ENCODE peak calls at places on chromosome 18, in ten cellular contexts. O is A549, A is HCT116, W is sigmoid colon, R is body of pancreas, S is ovary, M is spleen, Q is heart left ventricle, T is stomach, B is transverse colon. H is an unnamed sample.

GRCh38 chr18:3211236-3211992 is 8.4 kb downstream of the MYOM1 start:
- DNase-seq in O (no peak), A (no peak), W (no peak), R (no peak), S (no peak), M (no peak), Q (no peak), T (no peak), B (no peak), H (no peak)

GRCh38 chr18:42053188-42053781 is 98.3 kb downstream of the PIK3C3 start:
- DNase-seq in O (no peak), A (peak), W (no peak), R (peak), S (peak), M (no peak), Q (peak), T (peak), B (peak), H (peak)

GRCh38 chr18:32542221-32542798 is 71.6 kb upstream of the GAREM1 start:
- DNase-seq in O (no peak), A (no peak), W (no peak), R (no peak), S (no peak), M (no peak), Q (no peak), T (no peak), B (no peak), H (no peak)

GRCh38 chr18:62715439-62715792 is at the start of gene PHLPP1:
- DNase-seq in O (no peak), A (no peak), W (no peak), R (no peak), S (no peak), M (no peak), Q (no peak), T (no peak), B (no peak), H (no peak)

GRCh38 chr18:25737710-25738251 is 352.6 kb downstream of the SS18 start:
- DNase-seq in O (no peak), A (peak), W (no peak), R (no peak), S (no peak), M (no peak), Q (no peak), T (no peak), B (no peak), H (peak)

GRCh38 chr18:68564961-68565360 is 149.9 kb downstream of the TMX3 start:
- DNase-seq in O (no peak), A (no peak), W (no peak), R (no peak), S (no peak), M (no peak), Q (no peak), T (no peak), B (no peak), H (no peak)

GRCh38 chr18:3360211-3360610 is 89.8 kb upstream of the TGIF1 start:
- DNase-seq in O (no peak), A (no peak), W (no peak), R (no peak), S (no peak), M (no peak), Q (no peak), T (no peak), B (no peak), H (no peak)

GRCh38 chr18:53745228-53745967 is 479.1 kb downstream of the MBD2 start:
- DNase-seq in O (no peak), A (no peak), W (no peak), R (no peak), S (no peak), M (no peak), Q (no peak), T (no peak), B (no peak), H (no peak)

GRCh38 chr18:6022840-6023239 is 127.5 kb upstream of the TMEM200C start:
- DNase-seq in O (no peak), A (no peak), W (no peak), R (no peak), S (no peak), M (no peak), Q (no peak), T (no peak), B (no peak), H (no peak)

GRCh38 chr18:65146615-65147014 is 604.2 kb upstream of the CDH7 start:
- DNase-seq in O (no peak), A (no peak), W (no peak), R (no peak), S (no peak), M (no peak), Q (no peak), T (no peak), B (no peak), H (no peak)

GRCh38 chr18:23330423-23330822 is 122.7 kb upstream of the RIOK3 start:
- DNase-seq in O (no peak), A (no peak), W (no peak), R (no peak), S (no peak), M (no peak), Q (no peak), T (no peak), B (peak), H (no peak)

GRCh38 chr18:39453882-39454281 is 1888.3 kb upstream of the CELF4 start:
- DNase-seq in O (no peak), A (no peak), W (no peak), R (no peak), S (no peak), M (no peak), Q (peak), T (no peak), B (no peak), H (peak)

GRCh38 chr18:5464241-5464640 is 79.6 kb downstream of the EPB41L3 start:
- DNase-seq in O (no peak), A (no peak), W (no peak), R (no peak), S (no peak), M (no peak), Q (no peak), T (no peak), B (no peak), H (no peak)

GRCh38 chr18:68660355-68661183 is 54.3 kb downstream of the TMX3 start:
- DNase-seq in O (peak), A (peak), W (no peak), R (no peak), S (no peak), M (no peak), Q (no peak), T (no peak), B (no peak), H (peak)

GRCh38 chr18:22106536-22107292 is 62.7 kb upstream of the GATA6 start:
- DNase-seq in O (no peak), A (no peak), W (no peak), R (peak), S (no peak), M (no peak), Q (no peak), T (peak), B (no peak), H (no peak)

GRCh38 chr18:8847066-8847755 is 141.9 kb downstream of the MTCL1 start:
- DNase-seq in O (no peak), A (no peak), W (no peak), R (no peak), S (no peak), M (no peak), Q (no peak), T (no peak), B (no peak), H (no peak)

GRCh38 chr18:73235491-73235890 is 367.7 kb upstream of the NETO1 start:
- DNase-seq in O (peak), A (no peak), W (no peak), R (no peak), S (no peak), M (no peak), Q (no peak), T (no peak), B (no peak), H (no peak)

GRCh38 chr18:57915848-57916596 is 112.9 kb upstream of the ATP8B1 start:
- DNase-seq in O (no peak), A (no peak), W (no peak), R (peak), S (no peak), M (no peak), Q (no peak), T (no peak), B (peak), H (no peak)

GRCh38 chr18:12990977-12991838 is at the start of gene CEP192:
- DNase-seq in O (peak), A (peak), W (peak), R (peak), S (peak), M (peak), Q (peak), T (peak), B (peak), H (peak)

GRCh38 chr18:60549338-60549960 is 176.9 kb upstream of the MC4R start:
- DNase-seq in O (peak), A (peak), W (no peak), R (peak), S (no peak), M (no peak), Q (no peak), T (no peak), B (no peak), H (peak)

GRCh38 chr18:6546229-6546628 is 131.5 kb upstream of the L3MBTL4 start:
- DNase-seq in O (no peak), A (no peak), W (no peak), R (peak), S (no peak), M (no peak), Q (no peak), T (no peak), B (no peak), H (no peak)

GRCh38 chr18:55262021-55262560 is 302.8 kb upstream of the CCDC68 start:
- DNase-seq in O (no peak), A (no peak), W (no peak), R (no peak), S (no peak), M (no peak), Q (no peak), T (no peak), B (no peak), H (no peak)

GRCh38 chr18:25253136-25253535 is 98.8 kb downstream of the ZNF521 start:
- DNase-seq in O (no peak), A (no peak), W (no peak), R (no peak), S (no peak), M (no peak), Q (no peak), T (no peak), B (no peak), H (peak)

GRCh38 chr18:59639136-59639535 is 58.1 kb downstream of the CCBE1 start:
- DNase-seq in O (no peak), A (no peak), W (no peak), R (no peak), S (no peak), M (no peak), Q (no peak), T (no peak), B (no peak), H (no peak)

GRCh38 chr18:49913221-49913620 is 99.9 kb upstream of the ACAA2 start:
- DNase-seq in O (no peak), A (no peak), W (no peak), R (no peak), S (no peak), M (no peak), Q (no peak), T (no peak), B (no peak), H (no peak)

GRCh38 chr18:61546598-61546997 is 213.4 kb downstream of the CDH20 start:
- DNase-seq in O (no peak), A (peak), W (no peak), R (no peak), S (no peak), M (no peak), Q (no peak), T (no peak), B (no peak), H (peak)

GRCh38 chr18:3885209-3885792 is 435.3 kb downstream of the TGIF1 start:
- DNase-seq in O (peak), A (peak), W (no peak), R (no peak), S (no peak), M (no peak), Q (no peak), T (no peak), B (no peak), H (no peak)

GRCh38 chr18:44602845-44603244 is 77.8 kb upstream of the SETBP1 start:
- DNase-seq in O (no peak), A (no peak), W (no peak), R (no peak), S (no peak), M (no peak), Q (no peak), T (no peak), B (no peak), H (no peak)

GRCh38 chr18:63677490-63678225 is 16.0 kb upstream of the SERPINB3 start:
- DNase-seq in O (no peak), A (no peak), W (no peak), R (no peak), S (no peak), M (no peak), Q (no peak), T (no peak), B (no peak), H (no peak)

GRCh38 chr18:39564716-39565115 is 1999.1 kb upstream of the CELF4 start:
- DNase-seq in O (no peak), A (no peak), W (no peak), R (no peak), S (no peak), M (no peak), Q (no peak), T (no peak), B (no peak), H (no peak)

GRCh38 chr18:7158201-7158600 is 40.6 kb upstream of the LAMA1 start:
- DNase-seq in O (no peak), A (no peak), W (peak), R (no peak), S (no peak), M (no peak), Q (no peak), T (no peak), B (no peak), H (no peak)

GRCh38 chr18:69897397-69898108 is 50.1 kb downstream of the CD226 start:
- DNase-seq in O (no peak), A (no peak), W (no peak), R (no peak), S (no peak), M (no peak), Q (no peak), T (no peak), B (no peak), H (no peak)

DNA sequence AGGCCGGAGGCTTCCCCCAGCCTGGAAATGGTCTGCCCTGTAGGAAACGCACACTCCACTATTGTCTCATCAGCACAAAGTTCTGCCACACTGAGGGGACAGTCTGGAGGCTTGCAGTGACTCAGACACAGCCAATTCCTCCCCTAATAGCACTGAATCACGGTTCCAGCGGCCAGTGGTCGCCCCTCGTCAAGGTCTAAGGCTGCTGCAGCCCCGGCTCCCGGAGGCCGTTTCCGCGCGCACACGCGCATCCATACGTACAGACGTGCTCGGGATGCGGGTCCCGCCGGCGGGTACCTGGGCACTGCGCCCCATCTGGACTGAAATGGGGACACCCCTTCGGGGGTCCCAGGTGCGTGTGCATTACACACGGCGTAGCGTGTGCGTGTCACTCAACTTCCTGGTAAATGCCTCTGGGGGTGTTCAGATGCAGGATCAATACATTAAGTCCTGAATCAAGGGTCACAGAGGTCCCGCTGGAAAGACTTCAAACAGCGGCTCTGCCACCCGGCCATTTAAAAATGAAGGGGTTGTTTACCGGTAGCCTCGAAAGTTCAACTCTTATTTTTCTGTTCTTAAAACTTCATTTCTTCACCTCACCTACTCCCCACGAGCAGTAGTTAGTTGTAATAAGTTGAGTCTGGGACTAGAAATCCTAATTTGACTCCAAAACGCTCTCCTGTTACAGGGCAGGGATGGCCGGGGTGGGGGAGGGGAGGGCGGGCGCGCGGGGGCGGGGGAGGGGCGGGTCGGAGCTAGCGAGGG is 575 bp upstream of the ZNF516 start:
- DNase-seq in O (peak), A (no peak), W (peak), R (peak), S (peak), M (peak), Q (no peak), T (no peak), B (peak), H (no peak)
- H3K27ac ChIP-seq in O (peak), A (peak), W (peak), R (peak), S (peak), M (peak), Q (peak), T (peak), B (peak), H (no peak)

DNA sequence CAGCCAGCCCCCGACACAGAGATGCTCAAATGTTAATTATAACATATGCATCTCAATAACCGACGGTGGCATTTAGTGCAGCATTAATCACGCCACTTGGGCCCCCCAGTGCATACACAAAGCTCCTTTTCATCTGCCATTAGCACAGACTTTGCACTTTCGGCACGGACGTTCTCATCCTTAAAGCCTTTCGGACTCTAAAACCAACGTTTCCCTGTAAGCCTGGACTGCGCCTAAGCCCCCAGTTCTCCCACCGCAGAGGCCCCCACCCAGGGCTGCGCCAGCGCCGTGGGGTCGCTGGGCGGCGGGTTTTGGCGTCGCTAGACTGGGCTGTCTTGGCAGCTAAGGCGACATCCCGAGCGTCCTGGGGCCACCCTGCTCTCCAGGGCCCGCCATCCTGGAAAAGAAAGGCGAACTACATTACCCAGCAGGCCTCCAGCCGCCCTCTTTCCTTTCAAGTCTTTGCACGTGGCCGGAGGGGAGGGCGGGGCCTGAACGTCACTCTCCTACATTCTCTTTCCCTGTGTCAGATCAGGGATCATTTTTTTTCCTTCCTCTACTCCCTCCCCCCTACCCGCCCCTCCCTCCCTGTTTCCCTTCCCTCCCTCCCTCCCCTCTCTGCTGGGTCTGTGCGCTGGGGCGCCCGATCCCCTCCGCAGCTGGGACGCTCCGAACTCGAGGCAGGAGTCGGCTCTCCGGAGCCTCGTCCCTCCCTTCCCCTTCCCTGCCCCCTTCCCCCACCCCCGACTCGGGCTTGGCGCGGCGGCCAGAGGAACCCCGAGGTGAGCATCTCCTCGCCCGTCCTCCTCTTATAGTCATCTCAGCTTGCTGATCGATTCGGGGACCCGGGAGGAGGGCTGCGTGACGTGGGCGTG is at the start of gene CTIF:
- DNase-seq in O (peak), A (peak), W (peak), R (peak), S (peak), M (peak), Q (peak), T (peak), B (peak), H (peak)
- TF ChIP-seq POLR2A in O (peak), A (no peak), W (peak), R (peak), S (no peak), M (no peak), Q (peak), T (no peak), B (peak), H (peak)

GRCh38 chr18:46110406-46110805 is 6.2 kb downstream of the HAUS1 start:
- DNase-seq in O (no peak), A (no peak), W (no peak), R (no peak), S (no peak), M (no peak), Q (no peak), T (no peak), B (no peak), H (no peak)

GRCh38 chr18:46109386-46109785 is 5.2 kb downstream of the HAUS1 start:
- DNase-seq in O (no peak), A (no peak), W (no peak), R (no peak), S (no peak), M (no peak), Q (no peak), T (no peak), B (no peak), H (no peak)

GRCh38 chr18:46113751-46114150 is 9.6 kb downstream of the HAUS1 start:
- DNase-seq in O (no peak), A (no peak), W (no peak), R (no peak), S (no peak), M (no peak), Q (no peak), T (no peak), B (no peak), H (peak)
- H3K27ac ChIP-seq in O (no peak), A (no peak), W (no peak), R (no peak), S (no peak), M (no peak), Q (no peak), T (no peak), B (no peak), H (no peak)

GRCh38 chr18:11857177-11857887 is 6.1 kb downstream of the CHMP1B start:
- DNase-seq in O (peak), A (peak), W (peak), R (peak), S (peak), M (peak), Q (peak), T (peak), B (peak), H (peak)
- TF ChIP-seq POLR2A in O (peak), A (no peak), W (no peak), R (peak), S (no peak), M (no peak), Q (peak), T (no peak), B (peak), H (no peak)

DNA sequence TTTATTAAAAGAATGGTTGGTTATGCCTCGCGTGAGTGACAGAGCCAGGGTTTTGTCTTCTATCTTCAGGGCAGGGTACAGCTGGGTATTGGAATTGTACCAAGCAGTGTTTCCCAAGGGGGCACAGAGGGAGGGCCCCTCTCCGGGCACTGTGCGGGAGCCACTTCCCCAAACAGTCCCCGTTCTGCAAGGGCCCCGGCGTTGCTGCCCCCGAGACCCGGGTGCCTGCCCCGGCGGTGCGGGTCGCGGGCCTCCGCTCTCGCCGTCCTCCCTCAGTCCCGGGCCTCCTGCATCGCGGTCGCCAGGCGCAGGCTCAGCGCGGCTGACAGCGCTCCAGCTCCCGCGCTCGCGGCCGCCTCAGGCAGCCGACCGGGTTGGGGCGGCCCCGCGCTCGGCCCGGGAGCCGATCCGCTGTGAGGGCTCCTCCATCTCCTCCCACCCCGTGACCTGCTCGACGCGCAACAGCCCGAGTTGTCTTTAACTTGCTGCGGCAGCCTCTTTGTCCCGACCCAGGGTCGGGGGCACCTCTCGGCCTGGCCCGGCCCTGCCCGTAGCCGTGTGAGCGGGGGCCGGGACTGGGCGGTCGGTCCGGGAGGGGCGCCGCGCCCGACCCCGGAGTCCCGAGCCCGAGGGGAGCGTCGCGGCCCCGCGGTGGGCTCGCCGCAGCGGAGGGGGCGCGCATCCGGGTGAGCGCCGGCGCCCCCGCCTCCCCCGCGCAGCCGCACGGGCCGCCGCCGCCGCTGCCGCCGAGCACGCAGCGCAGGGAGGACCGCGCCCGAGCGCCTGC is 599 bp upstream of the GALNT1 start:
- DNase-seq in O (no peak), A (no peak), W (peak), R (peak), S (peak), M (peak), Q (peak), T (peak), B (peak), H (peak)
- H3K27ac ChIP-seq in O (peak), A (peak), W (peak), R (peak), S (peak), M (peak), Q (peak), T (peak), B (peak), H (peak)

H was measured in endothelial cell of umbilical vein.